ENCODE peak calls at places on chromosomes 6 and 20, in five cellular contexts. One of them, this sample, is unnamed.

GRCh38 chr6:9208956-9209355 is 773.6 kb upstream of the SLC35B3 start:
- DNase-seq in A549: no peak
- DNase-seq in HepG2: no peak
- DNase-seq in K562: no peak
- DNase-seq in GM12878: no peak
- DNase-seq in this sample: no peak

GRCh38 chr20:32898721-32899120 is 40.0 kb downstream of the EFCAB8 start:
- DNase-seq in A549: no peak
- DNase-seq in HepG2: no peak
- DNase-seq in K562: no peak
- DNase-seq in GM12878: no peak
- DNase-seq in this sample: no peak

GRCh38 chr6:144365176-144365710 is 80.1 kb downstream of the UTRN start:
- DNase-seq in A549: no peak
- DNase-seq in HepG2: no peak
- DNase-seq in K562: no peak
- DNase-seq in GM12878: no peak
- DNase-seq in this sample: no peak

GRCh38 chr6:21173678-21174077 is 419.9 kb upstream of the SOX4 start:
- DNase-seq in A549: no peak
- DNase-seq in HepG2: no peak
- DNase-seq in K562: no peak
- DNase-seq in GM12878: no peak
- DNase-seq in this sample: no peak

GRCh38 chr20:53678315-53678989 is 84.8 kb upstream of the ZNF217 start:
- DNase-seq in A549: no peak
- DNase-seq in HepG2: no peak
- DNase-seq in K562: no peak
- DNase-seq in GM12878: no peak
- DNase-seq in this sample: no peak

GRCh38 chr20:38747495-38748096 is 664 bp upstream of the ACTR5 start:
- DNase-seq in A549: no peak
- DNase-seq in HepG2: no peak
- DNase-seq in K562: peak; percentile 26
- DNase-seq in GM12878: no peak
- DNase-seq in this sample: no peak

GRCh38 chr20:45779011-45779915 is 12.4 kb downstream of the WFDC3 start:
- DNase-seq in A549: peak; percentile 87
- DNase-seq in HepG2: no peak
- DNase-seq in K562: peak; percentile 48
- DNase-seq in GM12878: no peak
- DNase-seq in this sample: no peak

GRCh38 chr6:138085839-138086222 is 21.4 kb downstream of the PERP start:
- DNase-seq in A549: no peak
- DNase-seq in HepG2: peak; percentile 34
- DNase-seq in K562: no peak
- DNase-seq in GM12878: no peak
- DNase-seq in this sample: no peak

GRCh38 chr20:5205348-5206210 is 78.8 kb downstream of the CDS2 start:
- DNase-seq in A549: peak; percentile 92
- DNase-seq in HepG2: peak; percentile 80
- DNase-seq in K562: peak; percentile 66
- DNase-seq in GM12878: no peak
- DNase-seq in this sample: peak; percentile 53

GRCh38 chr6:75204959-75205775 is 686 bp downstream of the COL12A1 start:
- DNase-seq in A549: peak; percentile 22
- DNase-seq in HepG2: no peak
- DNase-seq in K562: no peak
- DNase-seq in GM12878: no peak
- DNase-seq in this sample: peak; percentile 74

GRCh38 chr20:25532015-25532751 is 53.1 kb downstream of the NINL start:
- DNase-seq in A549: no peak
- DNase-seq in HepG2: peak; percentile 41
- DNase-seq in K562: peak; percentile 13
- DNase-seq in GM12878: no peak
- DNase-seq in this sample: peak; percentile 75

GRCh38 chr20:38126146-38126912 is 38.7 kb downstream of the TGM2 start:
- DNase-seq in A549: no peak
- DNase-seq in HepG2: no peak
- DNase-seq in K562: no peak
- DNase-seq in GM12878: no peak
- DNase-seq in this sample: no peak

GRCh38 chr6:97925504-97925903 is 642.5 kb upstream of the MMS22L start:
- DNase-seq in A549: no peak
- DNase-seq in HepG2: no peak
- DNase-seq in K562: no peak
- DNase-seq in GM12878: no peak
- DNase-seq in this sample: no peak

GRCh38 chr6:52566201-52566600 is 10.7 kb downstream of the TRAM2 start:
- DNase-seq in A549: no peak
- DNase-seq in HepG2: no peak
- DNase-seq in K562: no peak
- DNase-seq in GM12878: peak; percentile 28
- DNase-seq in this sample: no peak

GRCh38 chr6:163341671-163342070 is 72.8 kb upstream of the QKI start:
- DNase-seq in A549: no peak
- DNase-seq in HepG2: no peak
- DNase-seq in K562: no peak
- DNase-seq in GM12878: no peak
- DNase-seq in this sample: no peak

GRCh38 chr6:89997456-89998445 is 103.5 kb downstream of the GJA10 start:
- DNase-seq in A549: no peak
- DNase-seq in HepG2: no peak
- DNase-seq in K562: no peak
- DNase-seq in GM12878: no peak
- DNase-seq in this sample: no peak

GRCh38 chr6:140987364-140988135 is 1145.2 kb upstream of the GJE1 start:
- DNase-seq in A549: no peak
- DNase-seq in HepG2: no peak
- DNase-seq in K562: no peak
- DNase-seq in GM12878: no peak
- DNase-seq in this sample: no peak

GRCh38 chr20:61930776-61931475 is 134.8 kb downstream of the TAF4 start:
- DNase-seq in A549: no peak
- DNase-seq in HepG2: no peak
- DNase-seq in K562: no peak
- DNase-seq in GM12878: no peak
- DNase-seq in this sample: peak; percentile 28

GRCh38 chr20:34001378-34001777 is 7.7 kb downstream of the RALY start:
- DNase-seq in A549: no peak
- DNase-seq in HepG2: no peak
- DNase-seq in K562: no peak
- DNase-seq in GM12878: no peak
- DNase-seq in this sample: no peak

GRCh38 chr6:80967618-80968017 is 784.9 kb downstream of the TENT5A start:
- DNase-seq in A549: no peak
- DNase-seq in HepG2: no peak
- DNase-seq in K562: no peak
- DNase-seq in GM12878: no peak
- DNase-seq in this sample: no peak

GRCh38 chr20:63291811-63292210 is 1.2 kb upstream of the COL20A1 start:
- DNase-seq in A549: no peak
- DNase-seq in HepG2: no peak
- DNase-seq in K562: no peak
- DNase-seq in GM12878: no peak
- DNase-seq in this sample: no peak

GRCh38 chr6:119346450-119346849 is 3.1 kb downstream of the MAN1A1 start:
- DNase-seq in A549: no peak
- DNase-seq in HepG2: no peak
- DNase-seq in K562: peak; percentile 15
- DNase-seq in GM12878: no peak
- DNase-seq in this sample: no peak

DNA sequence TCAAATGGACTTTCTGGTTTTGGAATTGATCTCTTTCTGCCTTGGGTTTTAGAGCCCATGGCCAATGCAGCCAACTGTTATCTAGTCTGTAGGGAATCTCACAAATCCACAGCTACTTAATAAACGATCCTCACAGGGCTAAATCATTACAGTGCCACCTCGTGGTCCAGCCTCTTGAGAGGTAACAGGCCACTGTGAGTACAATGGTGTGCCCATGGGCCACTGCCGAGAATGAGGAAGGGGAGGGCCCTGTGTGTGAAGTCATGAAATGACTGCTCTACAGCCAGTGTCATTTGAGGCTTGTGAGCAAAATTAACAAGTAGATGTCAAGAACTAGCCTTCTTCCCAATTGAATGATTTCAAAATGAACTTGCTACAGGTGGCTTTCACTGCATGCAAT is 54.3 kb upstream of the GMPR start:
- DNase-seq in A549: peak; percentile 7
- DNase-seq in HepG2: peak; percentile 42
- DNase-seq in K562: peak; percentile 55
- DNase-seq in GM12878: peak; percentile 45
- DNase-seq in this sample: no peak
- TF ChIP-seq KDM1A in A549: no peak
- TF ChIP-seq KDM1A in HepG2: no peak
- TF ChIP-seq KDM1A in K562: no peak
- TF ChIP-seq KDM1A in GM12878: no peak
- TF ChIP-seq KDM1A in this sample: no peak

DNA sequence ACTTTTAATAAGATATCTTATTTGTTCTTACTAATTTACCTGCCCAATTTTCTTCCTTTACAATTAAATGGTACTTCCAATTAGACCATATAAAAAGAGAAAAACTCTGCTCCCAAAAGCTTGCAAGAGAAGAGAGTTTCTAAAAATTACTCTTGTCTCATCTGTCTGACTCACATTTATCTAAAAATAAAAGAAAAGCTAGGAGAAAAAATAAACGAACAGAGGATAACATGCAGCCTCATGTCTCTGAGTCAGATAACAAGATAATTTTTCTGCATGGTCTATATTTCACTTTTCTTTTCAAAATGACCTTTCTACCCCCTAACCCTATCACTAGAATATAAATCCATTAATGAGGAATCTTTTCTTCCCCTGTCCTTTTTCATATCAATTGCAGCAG is 127.2 kb upstream of the TCF21 start:
- DNase-seq in A549: no peak
- DNase-seq in HepG2: no peak
- DNase-seq in K562: no peak
- DNase-seq in GM12878: no peak
- DNase-seq in this sample: no peak
- TF ChIP-seq KDM1A in A549: no peak
- TF ChIP-seq KDM1A in HepG2: no peak
- TF ChIP-seq KDM1A in K562: no peak
- TF ChIP-seq KDM1A in GM12878: no peak
- TF ChIP-seq KDM1A in this sample: no peak

DNA sequence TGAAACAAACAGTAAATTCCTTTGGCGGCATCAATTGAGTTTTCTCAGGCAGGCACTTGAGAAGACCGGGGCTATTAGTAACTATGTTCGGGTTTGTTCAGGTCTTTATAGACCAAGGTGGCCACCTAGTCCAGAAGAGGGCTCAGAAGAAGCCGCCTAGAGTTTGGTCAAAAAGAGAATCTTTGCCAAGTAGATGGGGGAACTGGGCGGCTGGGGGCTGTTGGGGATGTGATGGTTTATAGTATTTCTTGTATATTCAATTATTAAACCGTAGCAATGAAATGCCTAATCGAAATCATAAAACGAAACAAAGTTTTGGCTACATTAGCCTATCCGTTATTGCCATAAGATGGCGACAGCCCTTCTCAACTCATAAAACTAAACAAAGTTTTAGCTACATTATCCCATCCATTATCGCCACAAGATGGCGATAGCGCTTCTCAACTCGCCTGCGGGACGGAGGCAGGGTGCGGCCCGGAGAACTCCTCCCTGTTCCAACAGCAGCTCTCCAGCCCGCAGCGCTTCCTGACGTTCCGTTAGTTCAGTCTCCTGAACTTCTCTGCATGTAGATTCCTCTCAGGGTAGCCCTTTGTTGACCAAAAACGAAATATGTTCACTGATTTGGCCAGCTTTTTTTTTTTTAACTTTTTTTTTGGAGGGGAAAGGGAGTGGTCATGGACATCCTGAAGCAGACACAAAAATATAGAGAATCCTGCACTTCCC is 120.5 kb upstream of the PRSS16 start:
- DNase-seq in A549: peak; percentile 41
- DNase-seq in HepG2: peak; percentile 85
- DNase-seq in K562: peak; percentile 78
- DNase-seq in GM12878: peak; percentile 85
- DNase-seq in this sample: peak; percentile 83
- TF ChIP-seq KDM1A in A549: no peak
- TF ChIP-seq KDM1A in HepG2: no peak
- TF ChIP-seq KDM1A in K562: no peak
- TF ChIP-seq KDM1A in GM12878: no peak
- TF ChIP-seq KDM1A in this sample: no peak

GRCh38 chr6:23728707-23729106 is 397.3 kb upstream of the NRSN1 start:
- DNase-seq in A549: no peak
- DNase-seq in HepG2: no peak
- DNase-seq in K562: no peak
- DNase-seq in GM12878: no peak
- DNase-seq in this sample: no peak
- TF ChIP-seq KDM1A in A549: no peak
- TF ChIP-seq KDM1A in HepG2: no peak
- TF ChIP-seq KDM1A in K562: no peak
- TF ChIP-seq KDM1A in GM12878: no peak
- TF ChIP-seq KDM1A in this sample: no peak

GRCh38 chr6:136947037-136947436 is 24.9 kb downstream of the SLC35D3 start:
- DNase-seq in A549: no peak
- DNase-seq in HepG2: no peak
- DNase-seq in K562: no peak
- DNase-seq in GM12878: no peak
- DNase-seq in this sample: no peak

GRCh38 chr6:136952714-136953260 is 30.7 kb downstream of the SLC35D3 start:
- DNase-seq in A549: no peak
- DNase-seq in HepG2: no peak
- DNase-seq in K562: no peak
- DNase-seq in GM12878: no peak
- DNase-seq in this sample: no peak

GRCh38 chr6:136945626-136946235 is 23.6 kb downstream of the SLC35D3 start:
- DNase-seq in A549: no peak
- DNase-seq in HepG2: no peak
- DNase-seq in K562: no peak
- DNase-seq in GM12878: no peak
- DNase-seq in this sample: no peak

GRCh38 chr6:136955123-136955522 is 33.0 kb downstream of the SLC35D3 start:
- DNase-seq in A549: no peak
- DNase-seq in HepG2: no peak
- DNase-seq in K562: no peak
- DNase-seq in GM12878: no peak
- DNase-seq in this sample: no peak

GRCh38 chr6:136950436-136950835 is 28.3 kb downstream of the SLC35D3 start:
- DNase-seq in A549: no peak
- DNase-seq in HepG2: no peak
- DNase-seq in K562: no peak
- DNase-seq in GM12878: no peak
- DNase-seq in this sample: no peak
- TF ChIP-seq KDM1A in A549: no peak
- TF ChIP-seq KDM1A in HepG2: no peak
- TF ChIP-seq KDM1A in K562: no peak
- TF ChIP-seq KDM1A in GM12878: no peak
- TF ChIP-seq KDM1A in this sample: no peak